ENCODE peak calls at places on chromosomes 12 and 14, in five cellular contexts. D is adrenal gland; S is suprapubic skin; X is neural progenitor cell; W is CD8-positive, alpha-beta memory T cell. R is an unnamed sample. For H3K9me3 and H3K4me1, the result is how much of the 10 kb centered on the place peaks cover.

GRCh38 chr14:92040431-92041040 is 677 bp upstream of the TRIP11 start:
- DNase-seq in S (no peak), X (no peak), D (no peak), W (no peak), R (no peak)

GRCh38 chr12:19572920-19573558 is 133.7 kb downstream of the AEBP2 start:
- DNase-seq in D (no peak), X (peak), W (no peak), S (no peak), R (no peak)

GRCh38 chr12:44287545-44287944 is 451.7 kb downstream of the TMEM117 start:
- DNase-seq in S (no peak), D (no peak), X (no peak), W (no peak), R (no peak)

GRCh38 chr14:38866461-38866860 is 236.6 kb downstream of the SEC23A start:
- DNase-seq in S (no peak), D (no peak), X (no peak), W (no peak), R (no peak)

GRCh38 chr12:51777457-51777856 is 71.1 kb downstream of the FIGNL2 start:
- DNase-seq in W (no peak), D (no peak), X (peak), S (no peak), R (no peak)

GRCh38 chr12:643478-644292 is 19.6 kb downstream of the NINJ2 start:
- DNase-seq in W (no peak), X (no peak), S (peak), D (no peak), R (no peak)

GRCh38 chr14:39097159-39097558 is 5.9 kb downstream of the SEC23A start:
- DNase-seq in S (no peak), X (no peak), W (no peak), D (no peak), R (no peak)

GRCh38 chr14:80003138-80003537 is 208.2 kb downstream of the DIO2 start:
- DNase-seq in S (no peak), W (no peak), D (no peak), X (no peak), R (no peak)

GRCh38 chr14:68984686-68985085 is 5.6 kb upstream of the ACTN1 start:
- DNase-seq in S (no peak), W (no peak), D (no peak), X (no peak), R (no peak)

GRCh38 chr14:74015178-74015577 is 3.9 kb downstream of the ENTPD5 start:
- DNase-seq in X (no peak), S (no peak), D (no peak), W (no peak), R (no peak)

GRCh38 chr12:82688035-82688501 is 1.4 kb downstream of the TMTC2 start:
- DNase-seq in D (no peak), X (peak), W (peak), S (no peak), R (no peak)

GRCh38 chr12:87943666-87944065 is 85.5 kb downstream of the C12orf50 start:
- DNase-seq in S (no peak), D (no peak), X (no peak), W (no peak), R (no peak)

GRCh38 chr14:68607081-68607851 is 185.6 kb downstream of the ZFP36L1 start:
- DNase-seq in D (no peak), S (peak), X (peak), W (no peak), R (no peak)

GRCh38 chr12:1103632-1104031 is 112.6 kb downstream of the ERC1 start:
- DNase-seq in W (no peak), D (no peak), S (no peak), X (no peak), R (no peak)

GRCh38 chr14:104732355-104732804 is 8.4 kb downstream of the ADSS1 start:
- DNase-seq in D (peak), W (no peak), S (no peak), X (no peak), R (no peak)

GRCh38 chr14:104877806-104878550 is 12.9 kb downstream of the CEP170B start:
- DNase-seq in X (no peak), D (no peak), W (no peak), S (no peak), R (no peak)

GRCh38 chr12:115378296-115378695 is 694.3 kb upstream of the TBX3 start:
- DNase-seq in X (no peak), S (no peak), D (no peak), W (no peak), R (no peak)

GRCh38 chr14:68140111-68140741 is 320.6 kb downstream of the RAD51B start:
- DNase-seq in W (no peak), D (peak), X (peak), S (no peak), R (peak)

GRCh38 chr12:123152823-123153222 is 1.9 kb upstream of the PITPNM2 start:
- DNase-seq in D (no peak), W (no peak), X (no peak), S (no peak), R (no peak)

GRCh38 chr12:19288603-19289244 is 150.6 kb upstream of the AEBP2 start:
- DNase-seq in X (peak), D (no peak), S (no peak), W (peak), R (no peak)

GRCh38 chr12:85872497-85873091 is 1.5 kb upstream of the NTS start:
- DNase-seq in D (no peak), W (no peak), S (no peak), X (peak), R (no peak)

GRCh38 chr12:92133166-92133565 is 12.5 kb downstream of the BTG1 start:
- DNase-seq in X (no peak), D (no peak), S (no peak), W (no peak), R (no peak)

GRCh38 chr12:40946612-40947194 is 241.4 kb upstream of the PDZRN4 start:
- DNase-seq in X (peak), D (no peak), S (no peak), W (peak), R (no peak)

GRCh38 chr12:25691865-25692114 is 138.7 kb upstream of the LMNTD1 start:
- DNase-seq in S (no peak), W (no peak), D (no peak), X (no peak), R (no peak)

GRCh38 chr12:114655934-114656697 is 27.9 kb downstream of the TBX3 start:
- DNase-seq in X (no peak), D (peak), S (no peak), W (no peak), R (no peak)

GRCh38 chr12:89162704-89163261 is 189.5 kb downstream of the DUSP6 start:
- DNase-seq in X (no peak), S (peak), D (peak), W (no peak), R (no peak)

GRCh38 chr12:47832263-47832933 is 12.7 kb upstream of the HDAC7 start:
- DNase-seq in W (no peak), S (no peak), D (no peak), X (no peak), R (no peak)

GRCh38 chr12:52206309-52207040 is 14.7 kb upstream of the KRT80 start:
- DNase-seq in S (no peak), W (no peak), X (no peak), D (peak), R (peak)

GRCh38 chr12:553216-554000 is 93.7 kb downstream of the B4GALNT3 start:
- DNase-seq in X (no peak), D (no peak), S (no peak), W (peak), R (no peak)

GRCh38 chr12:19988918-19989317 is 379.4 kb upstream of the PDE3A start:
- DNase-seq in S (no peak), W (no peak), D (no peak), X (no peak), R (no peak)

GRCh38 chr12:124319368-124320050 is 24.6 kb downstream of the RFLNA start:
- DNase-seq in X (no peak), S (no peak), W (no peak), D (no peak), R (no peak)

GRCh38 chr12:27531916-27532315 is 7.9 kb downstream of the PPFIBP1 start:
- DNase-seq in D (no peak), W (no peak), X (no peak), S (no peak), R (no peak)

GRCh38 chr12:29113101-29113500 is 36.0 kb upstream of the FAR2 start:
- DNase-seq in D (no peak), W (no peak), S (no peak), X (no peak), R (no peak)

GRCh38 chr14:97655169-97655948 is 858.2 kb downstream of the VRK1 start:
- DNase-seq in X (peak), D (no peak), W (no peak), S (no peak), R (no peak)
- H3K9me3 ChIP-seq in X (under half), D (under half), W (under half), S (under half), R (under half)

DNA sequence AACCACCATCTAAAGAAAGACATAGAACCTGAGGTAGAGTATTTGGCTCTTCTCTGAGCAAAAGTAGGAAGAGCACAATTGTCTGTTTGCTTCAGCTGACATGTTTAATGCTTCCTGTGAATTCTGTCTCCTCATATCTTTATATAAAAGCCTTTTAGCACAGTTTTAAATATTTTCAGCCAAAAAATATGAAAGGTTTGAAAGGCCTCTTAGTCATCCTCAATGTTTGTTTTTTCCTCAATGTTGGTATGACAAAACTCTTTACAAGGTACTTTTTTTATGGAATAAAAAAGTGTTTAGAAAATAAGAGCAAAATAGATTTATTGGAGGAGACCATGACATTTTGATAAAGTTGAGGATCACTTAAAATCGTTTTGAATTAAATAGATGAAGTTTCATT is 360.9 kb downstream of the NAV3 start:
- DNase-seq in X (no peak), D (no peak), S (no peak), W (no peak), R (no peak)
- H3K4me1 ChIP-seq in X (under half), D (under half), S (under half), W (under half), R (under half)

DNA sequence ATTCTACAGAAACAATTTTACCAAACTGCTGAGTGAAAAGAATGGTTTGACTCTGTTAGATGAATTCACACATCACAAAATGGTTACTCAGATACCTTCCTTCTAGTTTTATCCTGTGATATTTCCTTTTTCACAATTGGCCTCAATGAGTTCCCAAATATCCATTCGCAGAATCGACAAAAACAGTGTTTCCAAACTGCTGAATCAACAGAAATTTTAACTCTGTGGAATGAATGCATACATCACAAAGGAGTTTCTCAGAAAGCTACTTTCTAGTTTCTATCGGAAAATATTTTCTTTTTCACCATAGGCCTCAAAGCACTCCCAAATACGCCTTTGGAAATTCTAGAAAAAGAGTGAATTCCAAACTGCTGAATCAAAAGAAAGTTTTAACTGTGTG is 525.0 kb downstream of the ALG10 start:
- DNase-seq in S (no peak), D (no peak), X (no peak), W (no peak), R (no peak)
- H3K9me3 ChIP-seq in S (under half), D (under half), X (half or more), W (under half), R (under half)

GRCh38 chr12:13211859-13212664 is 15.5 kb downstream of the EMP1 start:
- DNase-seq in X (peak), D (peak), S (no peak), W (peak), R (no peak)

GRCh38 chr12:13210543-13211190 is 14.1 kb downstream of the EMP1 start:
- DNase-seq in S (no peak), D (no peak), W (no peak), X (no peak), R (no peak)

GRCh38 chr12:13210022-13210539 is 13.6 kb downstream of the EMP1 start:
- DNase-seq in W (no peak), X (peak), S (no peak), D (no peak), R (no peak)

GRCh38 chr12:13209279-13210021 is 12.9 kb downstream of the EMP1 start:
- DNase-seq in D (no peak), W (no peak), S (no peak), X (no peak), R (no peak)

DNA sequence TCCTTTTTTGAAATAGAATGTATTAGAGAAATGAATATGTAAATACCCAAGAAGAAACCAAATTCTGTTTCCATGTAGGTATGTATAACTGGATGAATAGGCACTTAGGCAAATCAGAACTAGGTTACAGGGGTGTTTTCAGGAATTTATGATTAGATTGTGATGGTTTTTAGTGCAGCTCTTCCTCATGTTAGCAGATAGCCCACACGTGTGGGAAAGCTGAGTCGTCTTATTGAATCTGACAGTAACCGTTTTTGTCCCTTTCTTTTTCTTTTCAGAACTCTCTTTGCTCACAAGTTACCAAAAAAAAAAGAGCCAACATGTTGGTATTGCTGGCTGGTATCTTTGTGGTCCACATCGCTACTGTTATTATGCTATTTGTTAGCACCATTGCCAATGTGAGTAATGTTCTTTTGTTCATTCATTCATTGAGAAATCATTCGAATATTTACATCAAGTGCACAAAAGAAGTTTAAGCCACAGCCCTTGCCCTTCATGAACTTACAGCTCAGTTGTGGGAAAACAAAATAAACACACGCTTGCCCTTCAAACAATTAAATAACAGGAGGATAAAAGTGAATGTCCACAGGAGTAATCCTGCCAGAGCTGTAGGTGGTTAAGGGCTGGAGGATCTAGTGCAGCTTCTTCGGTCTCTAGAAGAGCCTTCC is 14.8 kb downstream of the EMP1 start:
- DNase-seq in D (no peak), W (no peak), X (no peak), S (no peak), R (no peak)
- H3K4me1 ChIP-seq in D (under half), W (under half), X (under half), S (half or more), R (under half)

GRCh38 chr14:62599616-62600385 is 445.5 kb downstream of the KCNH5 start:
- DNase-seq in S (no peak), X (no peak), W (no peak), D (no peak), R (no peak)
- H3K9me3 ChIP-seq in S (under half), X (under half), W (under half), D (under half), R (under half)

GRCh38 chr12:55698965-55699364 is 8.7 kb downstream of the ITGA7 start:
- DNase-seq in W (no peak), X (no peak), D (no peak), S (no peak), R (no peak)
- H3K4me1 ChIP-seq in W (under half), X (under half), D (under half), S (under half), R (under half)

GRCh38 chr14:106208794-106209193 is 682.4 kb downstream of the TMEM121 start:
- DNase-seq in W (no peak), X (no peak), S (no peak), D (no peak), R (no peak)
- H3K9me3 ChIP-seq in W (under half), X (under half), S (under half), D (under half), R (under half)

GRCh38 chr14:100290607-100291304 is 15.5 kb downstream of the SLC25A29 start:
- DNase-seq in W (no peak), S (peak), D (peak), X (no peak), R (no peak)
- H3K4me1 ChIP-seq in W (under half), S (under half), D (under half), X (under half), R (under half)

R was measured in pancreas.